ENCODE peak calls at places on chromosomes 6 and 20, in ten cellular contexts. X is thyroid gland; I is heart left ventricle; R is CD8-positive, alpha-beta memory T cell; W is endodermal cell; D is spleen; V is naive thymus-derived CD4-positive, alpha-beta T cell; T is GM06990; M is A549; B is choroid plexus epithelial cell. P is an unnamed sample.

GRCh38 chr20:63686492-63687321 is 9.7 kb upstream of the TNFRSF6B start:
- DNase-seq in X (peak; percentile 49), I (peak; percentile 87), R (no peak), W (no peak), D (peak; percentile 90), V (no peak), T (no peak), M (peak; percentile 69), B (peak; percentile 91), P (peak; percentile 92)

GRCh38 chr20:48932375-48932941 is 10.9 kb downstream of the ARFGEF2 start:
- DNase-seq in X (peak; percentile 19), I (no peak), R (no peak), W (no peak), D (no peak), V (no peak), T (no peak), M (no peak), B (no peak), P (no peak)

GRCh38 chr6:158789115-158789917 is 29.9 kb downstream of the EZR start:
- DNase-seq in X (peak; percentile 67), I (no peak), R (peak; percentile 51), W (peak; percentile 44), D (no peak), V (peak; percentile 65), T (no peak), M (no peak), B (no peak), P (no peak)

GRCh38 chr20:40838516-40838915 is 149.5 kb upstream of the MAFB start:
- DNase-seq in X (no peak), I (no peak), R (no peak), W (no peak), D (no peak), V (no peak), T (no peak), M (no peak), B (no peak), P (no peak)

GRCh38 chr20:48633620-48634257 is 194.1 kb downstream of the PREX1 start:
- DNase-seq in X (no peak), I (no peak), R (no peak), W (no peak), D (peak; percentile 41), V (no peak), T (no peak), M (no peak), B (no peak), P (no peak)

GRCh38 chr6:105819774-105820173 is 266.4 kb upstream of the PRDM1 start:
- DNase-seq in X (no peak), I (no peak), R (no peak), W (no peak), D (no peak), V (no peak), T (no peak), M (no peak), B (no peak), P (no peak)

GRCh38 chr6:15404700-15404980 is 158.8 kb downstream of the JARID2 start:
- DNase-seq in X (no peak), I (no peak), R (no peak), W (no peak), D (no peak), V (no peak), T (no peak), M (no peak), B (no peak), P (no peak)

GRCh38 chr20:4665591-4665990 is 56.1 kb upstream of the PRND start:
- DNase-seq in X (no peak), I (no peak), R (no peak), W (no peak), D (no peak), V (no peak), T (no peak), M (no peak), B (peak; percentile 13), P (no peak)

GRCh38 chr6:33993653-33994052 is 152.2 kb downstream of the GRM4 start:
- DNase-seq in X (no peak), I (no peak), R (no peak), W (no peak), D (peak; percentile 38), V (no peak), T (no peak), M (no peak), B (no peak), P (no peak)

GRCh38 chr20:37347891-37348642 is 2.1 kb downstream of the SRC start:
- DNase-seq in X (no peak), I (no peak), R (no peak), W (no peak), D (peak; percentile 66), V (no peak), T (no peak), M (no peak), B (no peak), P (no peak)

GRCh38 chr6:8436956-8437355 is 1.6 kb upstream of the SLC35B3 start:
- DNase-seq in X (peak; percentile 67), I (no peak), R (no peak), W (no peak), D (no peak), V (no peak), T (no peak), M (no peak), B (no peak), P (no peak)

GRCh38 chr6:170480045-170480714 is 72.9 kb downstream of the PSMB1 start:
- DNase-seq in X (peak; percentile 84), I (peak; percentile 25), R (no peak), W (peak; percentile 62), D (no peak), V (no peak), T (no peak), M (no peak), B (peak; percentile 65), P (no peak)

GRCh38 chr6:42193491-42193894 is 1.3 kb downstream of the GUCA1B start:
- DNase-seq in X (no peak), I (no peak), R (no peak), W (peak; percentile 71), D (no peak), V (no peak), T (no peak), M (no peak), B (peak; percentile 30), P (peak; percentile 16)
- H3K4me3 ChIP-seq in X (no peak overlapping the region), I (no peak overlapping the region), R (no peak overlapping the region), W (no peak overlapping the region), D (no peak overlapping the region), V (no peak overlapping the region), T (no peak overlapping the region), M (no peak overlapping the region), B (peak overlapping the region; percentile 38), P (no peak overlapping the region)

DNA sequence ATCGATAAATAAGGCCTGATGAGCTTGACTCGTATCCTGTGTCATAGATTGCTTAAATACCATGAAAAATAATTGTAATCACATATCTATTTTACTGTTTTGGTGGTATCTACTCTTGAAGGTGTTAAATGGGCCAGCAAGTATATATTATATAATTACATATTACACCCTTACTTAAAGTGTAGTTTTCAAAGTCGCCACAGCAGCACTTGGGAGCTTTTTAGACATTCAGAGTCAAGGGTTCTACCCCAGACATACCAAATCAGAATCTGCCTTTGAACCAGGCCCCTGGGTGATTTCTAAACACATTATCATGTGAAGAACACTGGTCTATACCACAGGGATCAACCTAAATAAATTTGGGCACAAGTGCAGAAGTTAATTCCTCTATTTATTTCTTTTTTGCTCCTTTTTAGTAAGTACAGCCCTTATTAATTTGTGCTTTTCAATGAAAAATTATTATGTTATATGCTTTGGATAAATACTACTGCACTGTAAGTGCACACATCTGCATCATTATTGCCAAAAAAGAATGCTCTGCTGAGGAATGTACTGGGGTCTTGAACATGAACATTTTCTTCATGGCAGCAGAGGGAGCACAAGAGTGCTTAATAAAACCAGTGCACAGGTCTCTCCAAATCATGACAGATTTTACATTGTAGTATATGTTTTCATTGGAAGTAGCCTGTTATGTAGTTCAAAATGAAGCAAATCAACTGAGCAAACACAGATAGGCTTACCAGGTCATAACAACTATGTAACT is 3.1 kb upstream of the ATXN1 start:
- DNase-seq in X (no peak), I (no peak), R (no peak), W (no peak), D (no peak), V (no peak), T (no peak), M (peak; percentile 59), B (peak; percentile 83), P (peak; percentile 84)
- H3K4me3 ChIP-seq in X (no peak overlapping the region), I (no peak overlapping the region), R (no peak overlapping the region), W (no peak overlapping the region), D (no peak overlapping the region), V (no peak overlapping the region), T (no peak overlapping the region), M (no peak overlapping the region), B (no peak overlapping the region), P (no peak overlapping the region)

GRCh38 chr6:142839686-142840040 is 105.3 kb downstream of the HIVEP2 start:
- DNase-seq in X (no peak), I (no peak), R (no peak), W (no peak), D (no peak), V (no peak), T (no peak), M (no peak), B (no peak), P (no peak)
- H3K4me3 ChIP-seq in X (no peak overlapping the region), I (no peak overlapping the region), R (no peak overlapping the region), W (no peak overlapping the region), D (no peak overlapping the region), V (peak overlapping the region; percentile 1), T (peak overlapping the region; percentile 12), M (no peak overlapping the region), B (no peak overlapping the region), P (no peak overlapping the region)

GRCh38 chr6:135851442-135852271 is at the start of gene PDE7B:
- DNase-seq in X (peak; percentile 81), I (peak; percentile 79), R (no peak), W (peak; percentile 85), D (peak; percentile 89), V (peak; percentile 46), T (peak; percentile 22), M (peak; percentile 91), B (peak; percentile 99), P (peak; percentile 99)

GRCh38 chr6:135852775-135853174 is 1.3 kb downstream of the PDE7B start:
- DNase-seq in X (no peak), I (no peak), R (no peak), W (no peak), D (no peak), V (no peak), T (no peak), M (no peak), B (no peak), P (peak; percentile 44)

GRCh38 chr6:135853986-135854385 is 2.5 kb downstream of the PDE7B start:
- DNase-seq in X (no peak), I (no peak), R (no peak), W (no peak), D (no peak), V (no peak), T (no peak), M (no peak), B (peak; percentile 46), P (peak; percentile 52)

GRCh38 chr6:135854799-135855198 is 3.3 kb downstream of the PDE7B start:
- DNase-seq in X (no peak), I (no peak), R (no peak), W (no peak), D (no peak), V (no peak), T (no peak), M (no peak), B (no peak), P (no peak)

DNA sequence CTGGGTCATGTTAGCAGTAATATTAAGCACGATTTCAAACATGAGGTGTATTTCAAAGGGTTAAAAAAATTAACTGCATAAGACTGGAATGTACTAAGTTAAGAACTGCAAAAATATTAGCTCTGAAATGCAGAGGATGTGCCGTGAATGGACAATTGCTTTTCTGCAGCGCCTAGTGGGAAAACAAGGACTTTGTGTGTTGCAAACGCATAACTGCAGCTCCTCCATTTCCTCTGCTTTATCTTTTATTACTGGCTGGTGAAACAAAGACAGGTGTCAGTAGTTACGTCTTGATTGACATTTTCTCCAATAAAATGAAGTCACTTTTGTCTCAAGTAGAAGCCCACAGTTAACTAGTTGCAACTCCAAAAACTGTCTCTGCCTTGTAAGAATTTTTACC is 1.7 kb downstream of the PDE7B start:
- DNase-seq in X (no peak), I (no peak), R (no peak), W (no peak), D (no peak), V (peak; percentile 17), T (no peak), M (peak; percentile 29), B (peak; percentile 80), P (peak; percentile 69)
- H3K4me3 ChIP-seq in X (peak overlapping the region; percentile 11), I (peak overlapping the region; percentile 18), R (no peak overlapping the region), W (no peak overlapping the region), D (peak overlapping the region; percentile 43), V (no peak overlapping the region), T (no peak overlapping the region), M (peak overlapping the region; percentile 58), B (peak overlapping the region; percentile 66), P (peak overlapping the region; percentile 61)

P was measured in fibroblast of the aortic adventitia.